ENCODE peak calls at places on chromosome 9, in six cellular contexts. One of them, this sample, is unnamed.

GRCh38 chr9:92752812-92753404 is 11.7 kb downstream of the BICD2 start:
- DNase-seq in H9: peak
- DNase-seq in neuronal stem cell: no peak
- DNase-seq in IMR-90: no peak
- DNase-seq in mesenchymal stem cell: no peak
- DNase-seq in H1: no peak
- DNase-seq in this sample: no peak

GRCh38 chr9:123769723-123770122 is 160.2 kb downstream of the DENND1A start:
- DNase-seq in H9: no peak
- DNase-seq in neuronal stem cell: no peak
- DNase-seq in IMR-90: no peak
- DNase-seq in mesenchymal stem cell: no peak
- DNase-seq in H1: peak
- DNase-seq in this sample: peak

GRCh38 chr9:17225407-17225806 is 90.6 kb downstream of the CNTLN start:
- DNase-seq in H9: no peak
- DNase-seq in neuronal stem cell: no peak
- DNase-seq in IMR-90: no peak
- DNase-seq in mesenchymal stem cell: no peak
- DNase-seq in H1: no peak
- DNase-seq in this sample: no peak

GRCh38 chr9:137396227-137396626 is 26.7 kb downstream of the EXD3 start:
- DNase-seq in H9: no peak
- DNase-seq in neuronal stem cell: no peak
- DNase-seq in IMR-90: peak
- DNase-seq in mesenchymal stem cell: peak
- DNase-seq in H1: no peak
- DNase-seq in this sample: no peak

GRCh38 chr9:93336720-93337119 is 114.8 kb upstream of the FAM120A start:
- DNase-seq in H9: no peak
- DNase-seq in neuronal stem cell: no peak
- DNase-seq in IMR-90: no peak
- DNase-seq in mesenchymal stem cell: no peak
- DNase-seq in H1: no peak
- DNase-seq in this sample: no peak

GRCh38 chr9:114228034-114228808 is 72.9 kb downstream of the COL27A1 start:
- DNase-seq in H9: no peak
- DNase-seq in neuronal stem cell: no peak
- DNase-seq in IMR-90: no peak
- DNase-seq in mesenchymal stem cell: no peak
- DNase-seq in H1: no peak
- DNase-seq in this sample: no peak

GRCh38 chr9:136409557-136410455 is 608 bp downstream of the ENTR1 start:
- DNase-seq in H9: no peak
- DNase-seq in neuronal stem cell: no peak
- DNase-seq in IMR-90: peak
- DNase-seq in mesenchymal stem cell: peak
- DNase-seq in H1: peak
- DNase-seq in this sample: peak

GRCh38 chr9:133643978-133644760 is 8.0 kb downstream of the DBH start:
- DNase-seq in H9: no peak
- DNase-seq in neuronal stem cell: no peak
- DNase-seq in IMR-90: no peak
- DNase-seq in mesenchymal stem cell: no peak
- DNase-seq in H1: no peak
- DNase-seq in this sample: no peak

GRCh38 chr9:114250235-114250568 is 72.7 kb upstream of the ORM1 start:
- DNase-seq in H9: no peak
- DNase-seq in neuronal stem cell: no peak
- DNase-seq in IMR-90: peak
- DNase-seq in mesenchymal stem cell: no peak
- DNase-seq in H1: no peak
- DNase-seq in this sample: no peak

GRCh38 chr9:2838984-2839367 is 4.9 kb downstream of the PUM3 start:
- DNase-seq in H9: no peak
- DNase-seq in neuronal stem cell: no peak
- DNase-seq in IMR-90: no peak
- DNase-seq in mesenchymal stem cell: no peak
- DNase-seq in H1: no peak
- DNase-seq in this sample: no peak

GRCh38 chr9:35696520-35697215 is 6.9 kb upstream of the TPM2 start:
- DNase-seq in H9: peak
- DNase-seq in neuronal stem cell: no peak
- DNase-seq in IMR-90: peak
- DNase-seq in mesenchymal stem cell: peak
- DNase-seq in H1: peak
- DNase-seq in this sample: peak

GRCh38 chr9:19517202-19517942 is 108.6 kb downstream of the ACER2 start:
- DNase-seq in H9: peak
- DNase-seq in neuronal stem cell: no peak
- DNase-seq in IMR-90: no peak
- DNase-seq in mesenchymal stem cell: no peak
- DNase-seq in H1: peak
- DNase-seq in this sample: peak

GRCh38 chr9:19521205-19521604 is 112.4 kb downstream of the ACER2 start:
- DNase-seq in H9: no peak
- DNase-seq in neuronal stem cell: no peak
- DNase-seq in IMR-90: no peak
- DNase-seq in mesenchymal stem cell: no peak
- DNase-seq in H1: no peak
- DNase-seq in this sample: no peak

GRCh38 chr9:19527663-19528062 is 118.9 kb downstream of the ACER2 start:
- DNase-seq in H9: no peak
- DNase-seq in neuronal stem cell: no peak
- DNase-seq in IMR-90: no peak
- DNase-seq in mesenchymal stem cell: no peak
- DNase-seq in H1: no peak
- DNase-seq in this sample: peak

DNA sequence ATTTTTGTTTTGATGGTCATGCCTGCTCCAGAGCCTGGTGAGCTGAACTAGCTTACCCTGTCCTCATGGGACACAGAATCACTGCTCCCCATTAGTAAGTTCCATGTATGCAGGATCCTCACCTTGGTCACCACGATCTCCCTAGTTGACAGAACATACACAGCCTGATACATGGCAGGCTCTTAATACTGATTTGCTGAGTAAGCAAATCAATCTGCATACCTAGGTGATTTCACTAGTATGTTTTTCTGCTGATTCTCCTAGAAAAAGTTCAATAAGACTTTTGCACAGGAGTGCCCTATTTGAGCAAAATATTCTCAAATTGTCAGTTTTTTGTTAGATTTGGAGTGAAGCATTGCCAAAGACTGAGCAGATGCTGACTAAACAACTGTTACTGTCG is 113.7 kb downstream of the ACER2 start:
- DNase-seq in H9: no peak
- DNase-seq in neuronal stem cell: no peak
- DNase-seq in IMR-90: no peak
- DNase-seq in mesenchymal stem cell: no peak
- DNase-seq in H1: no peak
- DNase-seq in this sample: no peak
- H3K23ac ChIP-seq in H9: no peak
- H3K23ac ChIP-seq in neuronal stem cell: no peak
- H3K23ac ChIP-seq in IMR-90: no peak
- H3K23ac ChIP-seq in mesenchymal stem cell: no peak
- H3K23ac ChIP-seq in H1: no peak
- H3K23ac ChIP-seq in this sample: no peak

GRCh38 chr9:118252027-118252426 is 547.8 kb downstream of the TLR4 start:
- DNase-seq in H9: no peak
- DNase-seq in neuronal stem cell: no peak
- DNase-seq in IMR-90: no peak
- DNase-seq in mesenchymal stem cell: no peak
- DNase-seq in H1: no peak
- DNase-seq in this sample: no peak
- H3K23ac ChIP-seq in H9: no peak
- H3K23ac ChIP-seq in neuronal stem cell: no peak
- H3K23ac ChIP-seq in IMR-90: no peak
- H3K23ac ChIP-seq in mesenchymal stem cell: no peak
- H3K23ac ChIP-seq in H1: no peak
- H3K23ac ChIP-seq in this sample: no peak

GRCh38 chr9:122367065-122367464 is 3.8 kb upstream of the PTGS1 start:
- DNase-seq in H9: no peak
- DNase-seq in neuronal stem cell: no peak
- DNase-seq in IMR-90: no peak
- DNase-seq in mesenchymal stem cell: no peak
- DNase-seq in H1: no peak
- DNase-seq in this sample: no peak

GRCh38 chr9:122364783-122365150 is 6.1 kb upstream of the PTGS1 start:
- DNase-seq in H9: no peak
- DNase-seq in neuronal stem cell: no peak
- DNase-seq in IMR-90: peak
- DNase-seq in mesenchymal stem cell: no peak
- DNase-seq in H1: no peak
- DNase-seq in this sample: no peak

GRCh38 chr9:122360891-122361290 is 9.9 kb upstream of the PTGS1 start:
- DNase-seq in H9: no peak
- DNase-seq in neuronal stem cell: no peak
- DNase-seq in IMR-90: peak
- DNase-seq in mesenchymal stem cell: no peak
- DNase-seq in H1: no peak
- DNase-seq in this sample: no peak

GRCh38 chr9:122366074-122366672 is 4.7 kb upstream of the PTGS1 start:
- DNase-seq in H9: no peak
- DNase-seq in neuronal stem cell: no peak
- DNase-seq in IMR-90: peak
- DNase-seq in mesenchymal stem cell: no peak
- DNase-seq in H1: no peak
- DNase-seq in this sample: no peak

DNA sequence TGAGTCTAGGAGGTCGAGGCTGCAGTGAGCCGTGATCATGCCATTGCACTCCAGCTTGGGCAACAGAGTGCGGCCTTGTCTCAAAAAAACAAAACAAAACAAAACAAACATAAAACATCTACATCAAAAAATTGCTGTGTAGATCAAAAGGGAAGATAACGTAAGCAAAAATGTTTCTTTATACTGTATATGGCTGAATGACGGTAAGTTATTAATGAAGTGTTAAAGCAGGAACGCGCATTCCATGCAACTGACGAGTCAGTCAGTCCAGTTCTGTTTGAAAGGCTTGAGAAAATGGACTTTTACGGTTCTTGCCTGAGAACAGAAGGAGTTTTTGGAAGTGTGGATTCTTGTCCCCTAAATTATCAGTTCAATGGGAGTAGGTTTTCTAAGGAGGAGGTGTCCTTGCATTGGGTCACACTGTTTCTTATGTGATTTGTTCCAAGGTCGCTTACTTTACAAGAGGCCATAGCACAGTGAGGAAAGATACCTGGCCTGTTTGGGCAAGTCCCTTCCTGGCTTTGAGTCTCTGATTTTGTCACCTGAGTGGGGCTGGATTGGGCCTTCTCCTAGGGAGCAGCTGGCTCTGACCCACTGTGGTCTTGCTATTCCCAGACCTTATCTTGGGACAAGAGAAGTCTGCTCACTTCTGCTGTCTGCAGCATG is 6.6 kb upstream of the PTGS1 start:
- DNase-seq in H9: no peak
- DNase-seq in neuronal stem cell: no peak
- DNase-seq in IMR-90: peak
- DNase-seq in mesenchymal stem cell: no peak
- DNase-seq in H1: no peak
- DNase-seq in this sample: no peak
- H3K23ac ChIP-seq in H9: no peak
- H3K23ac ChIP-seq in neuronal stem cell: no peak
- H3K23ac ChIP-seq in IMR-90: peak
- H3K23ac ChIP-seq in mesenchymal stem cell: no peak
- H3K23ac ChIP-seq in H1: no peak
- H3K23ac ChIP-seq in this sample: no peak

DNA sequence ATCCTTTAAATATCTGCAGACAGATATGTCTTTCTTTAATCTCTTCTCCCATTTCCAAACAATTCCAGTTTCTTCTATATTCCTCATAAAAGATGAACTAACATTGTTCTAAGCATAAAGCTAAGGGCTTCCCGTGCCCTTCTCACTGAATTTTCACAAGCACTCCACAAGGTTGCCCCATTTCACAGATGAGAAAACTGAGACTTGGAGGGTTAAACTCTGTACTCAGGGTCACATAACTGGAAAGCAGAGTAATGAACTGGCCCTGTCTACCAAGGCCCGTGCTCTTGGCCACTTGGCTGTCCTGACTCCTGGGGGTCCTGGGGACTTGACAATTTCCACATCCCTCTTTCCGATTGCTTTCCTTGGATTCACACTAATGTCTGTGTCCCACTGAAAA is 25.3 kb downstream of the KLF9 start:
- DNase-seq in H9: no peak
- DNase-seq in neuronal stem cell: no peak
- DNase-seq in IMR-90: no peak
- DNase-seq in mesenchymal stem cell: no peak
- DNase-seq in H1: no peak
- DNase-seq in this sample: no peak
- H3K23ac ChIP-seq in H9: no peak
- H3K23ac ChIP-seq in neuronal stem cell: no peak
- H3K23ac ChIP-seq in IMR-90: no peak
- H3K23ac ChIP-seq in mesenchymal stem cell: no peak
- H3K23ac ChIP-seq in H1: no peak
- H3K23ac ChIP-seq in this sample: no peak

DNA sequence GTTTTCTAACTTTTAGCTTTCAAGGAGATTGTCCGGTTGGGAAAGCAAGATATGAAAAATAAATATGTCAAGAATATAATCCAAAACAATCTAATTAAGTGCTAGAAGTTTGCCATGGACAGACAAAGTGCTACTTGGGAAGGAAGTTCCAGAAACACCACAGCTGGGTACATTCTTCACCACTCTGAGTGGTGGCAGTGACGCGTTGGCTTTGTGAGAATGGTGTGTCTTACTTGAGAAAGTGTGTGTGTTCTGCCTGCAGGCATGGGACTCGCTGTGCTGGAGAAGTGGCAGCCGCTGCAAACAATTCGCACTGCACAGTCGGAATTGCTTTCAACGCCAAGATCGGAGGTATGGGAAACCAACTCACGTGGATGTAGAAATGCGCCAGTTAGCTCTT is 177.2 kb downstream of the PCSK5 start:
- DNase-seq in H9: no peak
- DNase-seq in neuronal stem cell: no peak
- DNase-seq in IMR-90: peak
- DNase-seq in mesenchymal stem cell: no peak
- DNase-seq in H1: no peak
- DNase-seq in this sample: no peak
- H3K23ac ChIP-seq in H9: no peak
- H3K23ac ChIP-seq in neuronal stem cell: no peak
- H3K23ac ChIP-seq in IMR-90: no peak
- H3K23ac ChIP-seq in mesenchymal stem cell: no peak
- H3K23ac ChIP-seq in H1: no peak
- H3K23ac ChIP-seq in this sample: no peak

This sample was measured in mesendoderm.